ENCODE peak calls at places on chromosome X, in five cellular contexts. Z is HepG2, R is PC-3, M is MM.1S, P is K562. G is an unnamed sample.

GRCh38 chrX:69028761-69029120 is 136.5 kb downstream of the PJA1 start:
- DNase-seq in R (no peak), P (no peak), Z (no peak), M (no peak), G (no peak)

GRCh38 chrX:119417842-119418241 is 18.7 kb downstream of the SLC25A43 start:
- DNase-seq in M (peak; percentile 18), P (no peak), Z (peak; percentile 21), R (no peak), G (no peak)

GRCh38 chrX:65688403-65688881 is 21.0 kb downstream of the MSN start:
- DNase-seq in Z (no peak), P (no peak), M (peak; percentile 85), R (no peak), G (no peak)

GRCh38 chrX:115402299-115402698 is 112.8 kb downstream of the LUZP4 start:
- DNase-seq in M (no peak), P (no peak), Z (peak; percentile 35), R (no peak), G (no peak)

GRCh38 chrX:108736509-108737479 is at the start of gene IRS4:
- DNase-seq in M (peak; percentile 20), R (peak; percentile 18), Z (peak; percentile 32), P (no peak), G (no peak)

GRCh38 chrX:21947671-21948070 is 7.2 kb downstream of the SMS start:
- DNase-seq in M (no peak), P (no peak), R (no peak), Z (no peak), G (no peak)

GRCh38 chrX:132631579-132632232 is 142.9 kb upstream of the MBNL3 start:
- DNase-seq in Z (peak; percentile 31), R (peak; percentile 55), P (peak; percentile 6), M (peak; percentile 34), G (no peak)

GRCh38 chrX:153446950-153447580 is 1.2 kb upstream of the TREX2 start:
- DNase-seq in R (no peak), M (no peak), Z (no peak), P (no peak), G (no peak)

GRCh38 chrX:112698946-112699345 is 19.2 kb upstream of the LHFPL1 start:
- DNase-seq in P (no peak), Z (no peak), M (no peak), R (no peak), G (no peak)

GRCh38 chrX:69387559-69388487 is 116.3 kb upstream of the NALF2 start:
- DNase-seq in Z (peak; percentile 45), P (peak; percentile 64), M (peak; percentile 22), R (peak; percentile 48), G (no peak)

GRCh38 chrX:30010471-30010870 is 204.9 kb upstream of the MAGEB2 start:
- DNase-seq in Z (no peak), M (no peak), R (no peak), P (no peak), G (no peak)

GRCh38 chrX:150084474-150085229 is 146.4 kb upstream of the EOLA2 start:
- DNase-seq in R (peak; percentile 87), P (no peak), Z (no peak), M (no peak), G (no peak)

GRCh38 chrX:68631331-68631730 is 16.1 kb upstream of the STARD8 start:
- DNase-seq in Z (no peak), R (no peak), P (no peak), M (no peak), G (no peak)

GRCh38 chrX:13533726-13534125 is 35.7 kb upstream of the EGFL6 start:
- DNase-seq in P (no peak), M (no peak), R (peak; percentile 48), Z (no peak), G (no peak)

GRCh38 chrX:69015156-69015555 is 150.1 kb downstream of the PJA1 start:
- DNase-seq in R (no peak), P (no peak), M (no peak), Z (no peak), G (no peak)

GRCh38 chrX:30373951-30374350 is 64.8 kb upstream of the NR0B1 start:
- DNase-seq in M (no peak), R (no peak), Z (no peak), P (no peak), G (no peak)

GRCh38 chrX:24148118-24148517 is 1.4 kb upstream of the ZFX start:
- DNase-seq in M (peak; percentile 52), R (no peak), Z (no peak), P (no peak), G (no peak)

GRCh38 chrX:132435222-132435621 is 53.6 kb downstream of the MBNL3 start:
- DNase-seq in P (no peak), M (no peak), R (peak; percentile 1), Z (no peak), G (no peak)

GRCh38 chrX:19886888-19887531 is 390 bp downstream of the SH3KBP1 start:
- DNase-seq in R (peak; percentile 5), M (peak; percentile 7), P (peak; percentile 53), Z (no peak), G (no peak)

GRCh38 chrX:108699368-108699767 is 37.0 kb downstream of the IRS4 start:
- DNase-seq in P (no peak), Z (peak; percentile 13), M (peak; percentile 58), R (peak; percentile 66), G (peak; percentile 4)

GRCh38 chrX:8084023-8084422 is 87.0 kb downstream of the VCX2 start:
- DNase-seq in R (peak; percentile 13), P (no peak), M (no peak), Z (no peak), G (no peak)

GRCh38 chrX:13188731-13189309 is 131.0 kb downstream of the ATXN3L start:
- DNase-seq in Z (no peak), M (no peak), P (no peak), R (no peak), G (no peak)

GRCh38 chrX:54479471-54480122 is 16.4 kb downstream of the FGD1 start:
- DNase-seq in P (no peak), Z (no peak), M (no peak), R (no peak), G (no peak)

GRCh38 chrX:40773809-40774208 is 38.5 kb upstream of the MED14 start:
- DNase-seq in R (peak; percentile 81), Z (no peak), P (no peak), M (no peak), G (no peak)

GRCh38 chrX:8730812-8731578 is 942 bp downstream of the ANOS1 start:
- DNase-seq in Z (no peak), P (no peak), M (no peak), R (peak; percentile 3), G (no peak)

GRCh38 chrX:48800574-48801280 is 1.1 kb upstream of the HDAC6 start:
- DNase-seq in M (no peak), R (peak; percentile 2), Z (no peak), P (peak; percentile 76), G (no peak)

GRCh38 chrX:76253432-76253831 is 80.6 kb downstream of the PBDC1 start:
- DNase-seq in Z (peak; percentile 45), P (peak; percentile 6), M (peak; percentile 52), R (peak; percentile 56), G (no peak)

GRCh38 chrX:138748480-138748879 is 37.0 kb upstream of the FGF13 start:
- DNase-seq in Z (no peak), M (peak; percentile 32), R (peak; percentile 50), P (peak; percentile 9), G (no peak)

GRCh38 chrX:154452823-154453222 is 5.3 kb upstream of the PLXNA3 start:
- DNase-seq in R (no peak), Z (no peak), M (no peak), P (no peak), G (no peak)

GRCh38 chrX:47217121-47217851 is 1.2 kb upstream of the CDK16 start:
- DNase-seq in M (no peak), R (peak; percentile 75), Z (peak; percentile 44), P (no peak), G (peak; percentile 82)

GRCh38 chrX:42546800-42547199 is 231.2 kb downstream of the PPP1R2C start:
- DNase-seq in P (no peak), Z (no peak), R (no peak), M (no peak), G (no peak)

DNA sequence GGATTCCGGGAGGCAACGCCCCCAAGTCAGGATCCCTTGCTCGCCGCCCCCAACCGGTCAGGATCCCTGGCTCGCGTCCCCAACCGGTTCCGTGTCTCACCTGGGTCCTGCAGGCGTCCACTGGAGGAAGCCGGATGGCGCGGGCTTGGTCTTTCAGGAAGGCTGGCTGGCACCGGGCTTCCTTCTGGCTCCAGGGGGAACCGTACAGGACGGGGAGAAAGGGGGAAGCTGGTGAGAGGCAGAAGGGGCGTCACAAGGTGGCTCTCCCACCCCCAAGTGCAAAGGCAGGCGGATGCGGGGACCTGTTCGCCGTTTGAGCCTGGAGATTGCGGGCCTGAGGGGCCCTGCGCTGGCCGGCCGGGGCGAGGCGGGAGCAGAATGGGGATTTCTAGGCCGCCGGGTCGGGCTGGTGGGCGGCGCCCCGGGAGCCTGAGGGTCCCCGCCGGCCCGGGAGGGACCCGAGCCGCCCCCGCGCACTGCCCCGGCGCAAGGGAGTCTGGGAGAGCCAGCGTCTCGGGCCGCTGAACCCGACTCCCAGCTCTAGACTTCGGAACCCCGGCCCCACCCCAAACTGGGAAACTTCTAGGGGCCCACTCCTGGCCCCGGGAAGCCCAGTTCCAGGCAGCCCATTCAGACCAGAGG is 84.8 kb downstream of the HPRT1 start:
- DNase-seq in M (no peak), P (no peak), R (no peak), Z (no peak), G (no peak)
- TF ChIP-seq EZH2 in M (no peak), P (no peak), R (no peak), Z (no peak), G (no peak)

GRCh38 chrX:133970021-133970550 is 15.3 kb downstream of the GPC3 start:
- DNase-seq in M (no peak), Z (no peak), P (no peak), R (no peak), G (no peak)
- H3K4me2 ChIP-seq in M (no peak overlapping the region), Z (peak overlapping the region; percentile 18), P (no peak overlapping the region), R (no peak overlapping the region), G (no peak overlapping the region)

DNA sequence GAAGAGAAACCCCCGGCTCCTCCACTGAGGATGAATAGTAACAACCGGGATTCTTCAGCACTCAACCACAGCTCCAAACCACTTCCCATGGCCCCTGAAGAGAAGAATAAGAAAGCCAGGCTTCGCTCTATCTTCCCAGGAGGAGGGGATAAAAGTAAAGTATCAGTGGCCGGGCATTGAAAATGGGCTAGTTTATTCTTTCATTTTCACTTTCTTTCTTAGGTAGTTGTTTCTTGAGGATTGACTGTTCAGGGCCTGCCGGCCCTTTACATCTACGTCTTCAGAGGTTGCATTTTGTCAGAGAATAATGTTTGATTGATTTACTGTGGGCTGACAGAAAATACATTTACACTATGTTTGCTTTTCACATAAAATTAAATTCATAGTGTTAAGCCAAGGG is 27.1 kb downstream of the PAK3 start:
- DNase-seq in M (peak; percentile 53), R (no peak), Z (no peak), P (no peak), G (no peak)
- H3K9ac ChIP-seq in M (peak overlapping the region; percentile 60), R (no peak overlapping the region), Z (no peak overlapping the region), P (no peak overlapping the region), G (no peak overlapping the region)

GRCh38 chrX:77901506-77901905 is 2.2 kb downstream of the COX7B start:
- DNase-seq in R (no peak), P (no peak), Z (no peak), M (no peak), G (no peak)

GRCh38 chrX:77893713-77894112 is 1.5 kb downstream of the MAGT1 start:
- DNase-seq in P (no peak), Z (no peak), R (no peak), M (no peak), G (no peak)

GRCh38 chrX:77894921-77895886 is at the start of gene MAGT1:
- DNase-seq in P (peak; percentile 81), Z (peak; percentile 94), R (peak; percentile 98), M (peak; percentile 97), G (peak; percentile 71)

GRCh38 chrX:77900688-77901087 is 1.4 kb downstream of the COX7B start:
- DNase-seq in M (no peak), P (no peak), Z (no peak), R (no peak), G (no peak)

GRCh38 chrX:77899081-77899828 is at the start of gene COX7B:
- DNase-seq in R (peak; percentile 99), M (peak; percentile 97), P (peak; percentile 52), Z (peak; percentile 96), G (peak; percentile 59)
- TF ChIP-seq EZH2 in R (no peak), M (no peak), P (no peak), Z (no peak), G (no peak)

G was measured in keratinocyte.